ENCODE peak calls at places on chromosomes 13 and 19, in nine cellular contexts. B is right lobe of liver, K is K562, S is endodermal cell, Q is HCT116, I is transverse colon, Z is ovary, T is pancreas, P is IMR-90. A is an unnamed sample.

GRCh38 chr13:107373551-107373950 is 805.6 kb upstream of the ARGLU1 start:
- DNase-seq in I (no peak), Q (no peak), B (no peak), P (peak; percentile 91), Z (no peak), S (peak; percentile 63), K (no peak), T (no peak), A (no peak)

GRCh38 chr19:10120538-10121198 is 969 bp upstream of the EIF3G start:
- DNase-seq in B (no peak), Z (no peak), P (peak; percentile 92), Q (no peak), I (no peak), S (no peak), K (no peak), T (no peak), A (no peak)

GRCh38 chr19:17549088-17549740 is 6.2 kb upstream of the COLGALT1 start:
- DNase-seq in Q (peak; percentile 22), Z (no peak), K (no peak), T (no peak), P (no peak), B (no peak), S (no peak), I (no peak), A (no peak)

GRCh38 chr19:19749332-19750130 is 16.6 kb upstream of the ZNF14 start:
- DNase-seq in T (no peak), P (no peak), Z (no peak), Q (no peak), K (no peak), S (no peak), I (no peak), B (no peak), A (no peak)

GRCh38 chr13:33872005-33872351 is 54.0 kb downstream of the RFC3 start:
- DNase-seq in Q (no peak), S (no peak), T (no peak), Z (no peak), I (no peak), K (no peak), B (peak; percentile 56), P (no peak), A (no peak)

GRCh38 chr19:31905980-31906948 is 439.1 kb upstream of the ZNF507 start:
- DNase-seq in P (no peak), I (peak; percentile 9), B (no peak), Q (no peak), S (no peak), Z (peak; percentile 46), K (no peak), T (no peak), A (peak; percentile 17)

GRCh38 chr19:10315335-10316214 is at the start of gene FDX2:
- DNase-seq in S (peak; percentile 97), K (peak; percentile 89), Q (peak; percentile 62), B (peak; percentile 94), P (peak; percentile 67), Z (peak; percentile 92), I (peak; percentile 92), T (peak; percentile 95), A (peak; percentile 90)

GRCh38 chr19:27843861-27844260 is 1369.1 kb downstream of the UQCRFS1 start:
- DNase-seq in K (no peak), Q (no peak), Z (no peak), T (no peak), P (no peak), I (no peak), B (no peak), S (no peak), A (no peak)

GRCh38 chr19:49528211-49528771 is 488 bp downstream of the RCN3 start:
- DNase-seq in T (no peak), I (no peak), B (no peak), Q (no peak), P (peak; percentile 30), S (no peak), Z (peak; percentile 74), K (peak; percentile 8), A (no peak)

GRCh38 chr13:110047511-110047910 is 259.4 kb downstream of the COL4A1 start:
- DNase-seq in S (no peak), K (no peak), T (peak; percentile 73), Z (peak; percentile 41), I (no peak), B (peak; percentile 88), P (peak; percentile 91), Q (no peak), A (peak; percentile 81)

GRCh38 chr13:23288995-23289394 is 108.2 kb downstream of the SGCG start:
- DNase-seq in Q (no peak), B (no peak), P (no peak), T (no peak), I (no peak), S (no peak), Z (no peak), K (no peak), A (no peak)
- H3K4me3 ChIP-seq in Q (no peak overlapping the region), B (no peak overlapping the region), P (no peak overlapping the region), T (no peak overlapping the region), I (no peak overlapping the region), S (no peak overlapping the region), Z (no peak overlapping the region), K (no peak overlapping the region), A (no peak overlapping the region)

DNA sequence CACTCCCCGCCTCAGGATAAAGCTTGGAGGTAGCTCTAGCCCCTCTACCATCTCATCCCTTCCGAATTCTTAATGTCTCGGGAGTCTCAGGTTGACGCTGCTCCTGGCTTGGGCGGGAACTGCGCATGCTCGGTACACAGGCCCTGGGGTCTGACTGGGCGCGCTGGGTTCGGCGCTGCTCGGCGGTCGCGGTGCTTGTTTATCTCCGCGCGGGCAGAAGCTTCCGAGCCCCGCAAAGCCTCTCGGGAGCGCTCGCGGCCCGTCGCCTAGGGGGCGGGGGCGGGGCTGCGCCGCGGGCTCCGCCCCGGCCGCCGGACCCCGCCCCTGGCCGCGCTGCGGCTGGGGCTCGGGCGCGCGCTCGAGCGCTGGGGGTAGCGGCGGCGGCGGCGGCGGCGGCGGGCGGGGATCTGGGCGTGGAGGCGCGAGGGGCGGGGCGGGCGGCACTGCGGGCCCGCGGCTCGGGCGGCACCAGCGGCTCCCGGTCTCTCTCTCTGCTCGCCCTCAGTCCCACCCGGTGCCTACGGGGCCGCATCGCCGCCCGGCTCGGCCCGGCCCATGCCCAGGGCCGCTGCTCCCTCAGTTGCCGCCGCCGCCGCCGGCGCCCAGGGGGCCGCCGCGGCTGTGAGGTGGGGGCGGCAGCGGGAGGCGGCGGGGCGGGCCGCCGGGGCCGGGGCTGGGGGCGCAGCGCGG is at the start of gene RAP2A:
- DNase-seq in B (peak; percentile 93), Z (peak; percentile 94), Q (peak; percentile 65), T (peak; percentile 87), I (peak; percentile 91), P (peak; percentile 91), K (peak; percentile 83), S (peak; percentile 97), A (peak; percentile 91)
- H3K4me1 ChIP-seq in B (peaks cover 2% of the 10 kb centered on the region), Z (peaks cover 1% of the 10 kb centered on the region), Q (peaks cover 23% of the 10 kb centered on the region), T (peaks cover 4% of the 10 kb centered on the region), I (peaks cover 7% of the 10 kb centered on the region), P (peaks cover 4% of the 10 kb centered on the region), K (peaks cover 16% of the 10 kb centered on the region), S (no peaks in the 10 kb centered on the region), A (peaks cover 61% of the 10 kb centered on the region)

GRCh38 chr19:41755328-41755913 is at the start of gene CEACAM6:
- DNase-seq in B (no peak), S (peak; percentile 51), T (no peak), Q (no peak), Z (no peak), K (no peak), P (no peak), I (peak; percentile 79), A (no peak)

GRCh38 chr19:41753936-41754529 is 1.3 kb upstream of the CEACAM6 start:
- DNase-seq in Q (peak; percentile 39), S (peak; percentile 85), K (peak; percentile 24), I (peak; percentile 77), B (no peak), Z (no peak), P (peak; percentile 4), T (peak; percentile 64), A (no peak)

GRCh38 chr19:41748012-41748411 is 7.3 kb upstream of the CEACAM6 start:
- DNase-seq in Q (no peak), P (no peak), B (no peak), T (no peak), K (no peak), I (no peak), S (no peak), Z (no peak), A (no peak)

GRCh38 chr19:41754596-41754995 is 734 bp upstream of the CEACAM6 start:
- DNase-seq in S (no peak), Z (no peak), Q (no peak), I (no peak), K (no peak), T (no peak), B (no peak), P (no peak), A (no peak)

DNA sequence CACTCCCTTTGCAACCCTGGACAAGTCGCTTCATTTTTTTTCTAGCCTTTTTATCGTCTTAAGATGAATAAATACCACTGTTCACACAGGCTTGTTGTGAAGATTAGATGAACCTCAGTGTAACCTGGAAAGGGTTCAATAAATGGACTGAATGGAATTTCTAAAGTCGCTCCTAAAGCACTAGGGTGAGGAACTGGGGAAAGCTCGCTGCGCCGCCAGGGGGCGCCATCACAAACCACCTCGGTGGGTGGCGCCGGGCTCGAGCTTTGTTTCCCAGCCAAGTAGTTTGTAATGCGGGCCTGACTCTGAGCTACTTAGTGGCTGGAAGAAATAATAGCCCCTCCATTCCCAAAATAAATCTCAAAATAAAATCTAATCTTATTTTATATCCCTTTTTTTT is 2.2 kb upstream of the CEACAM6 start:
- DNase-seq in S (peak; percentile 91), K (peak; percentile 63), P (no peak), Z (no peak), Q (peak; percentile 34), T (peak; percentile 77), I (peak; percentile 83), B (no peak), A (peak; percentile 35)
- H3K27ac ChIP-seq in S (no peak overlapping the region), K (no peak overlapping the region), P (no peak overlapping the region), Z (no peak overlapping the region), Q (no peak overlapping the region), T (no peak overlapping the region), I (no peak overlapping the region), B (no peak overlapping the region), A (no peak overlapping the region)

DNA sequence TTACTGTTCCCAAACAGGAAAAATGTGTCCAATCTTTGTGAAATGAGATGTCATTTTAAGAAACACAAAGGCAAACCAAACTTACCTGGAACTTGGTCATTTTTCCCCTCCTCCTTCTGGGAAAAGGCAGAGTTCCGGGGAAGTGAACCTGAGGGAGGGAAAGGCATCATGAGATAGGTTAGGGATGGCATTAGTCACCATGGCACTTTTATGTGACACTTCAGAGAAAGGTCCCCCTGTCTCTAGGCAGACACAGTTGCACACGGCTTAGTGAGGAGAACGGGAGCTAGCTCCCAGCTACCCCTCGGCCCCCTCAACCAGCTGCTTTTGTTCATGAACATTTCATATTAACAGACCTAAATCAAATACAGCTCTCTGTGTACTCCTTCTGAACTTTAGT is 1.5 kb downstream of the ZNF235 start:
- DNase-seq in T (no peak), Z (no peak), S (no peak), B (no peak), I (no peak), K (no peak), Q (no peak), P (no peak), A (no peak)
- H3K4me3 ChIP-seq in T (no peak overlapping the region), Z (no peak overlapping the region), S (peak overlapping the region; percentile 98), B (no peak overlapping the region), I (no peak overlapping the region), K (no peak overlapping the region), Q (no peak overlapping the region), P (no peak overlapping the region), A (peak overlapping the region; percentile 88)

DNA sequence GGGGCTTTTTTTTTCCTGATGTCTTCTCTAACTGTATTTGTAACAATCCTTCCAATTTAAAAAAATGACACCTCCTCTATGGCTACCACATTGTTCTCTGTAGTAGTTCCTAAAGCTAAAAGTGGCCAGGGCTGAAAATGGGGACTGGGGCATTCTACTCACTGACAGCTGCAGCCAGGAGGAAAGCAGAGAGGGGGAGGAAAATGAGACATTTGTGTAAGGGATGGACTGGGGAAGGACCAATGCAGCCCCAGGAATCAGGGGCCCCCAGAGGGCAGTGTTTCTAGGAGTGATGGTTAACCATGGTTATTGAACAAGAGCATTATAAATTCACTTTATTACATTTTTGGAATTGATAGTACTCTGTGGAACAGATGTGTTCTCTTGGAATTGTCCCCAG is 34.3 kb upstream of the C1QTNF9 start:
- DNase-seq in Z (no peak), B (no peak), I (no peak), T (no peak), P (no peak), Q (no peak), S (peak; percentile 26), K (no peak), A (no peak)
- H3K4me1 ChIP-seq in Z (peaks cover 32% of the 10 kb centered on the region), B (no peaks in the 10 kb centered on the region), I (peaks cover 29% of the 10 kb centered on the region), T (peaks cover 46% of the 10 kb centered on the region), P (peaks cover 18% of the 10 kb centered on the region), Q (no peaks in the 10 kb centered on the region), S (no peaks in the 10 kb centered on the region), K (no peaks in the 10 kb centered on the region), A (peaks cover 58% of the 10 kb centered on the region)

A was measured in left ventricle myocardium inferior.